ENCODE peak calls at places on chromosomes 16 and 17, in four cellular contexts. W is IMR-90, C is neuronal stem cell, T is H1. O is an unnamed sample.

GRCh38 chr17:78708510-78708973 is 73.5 kb downstream of the CYTH1 start:
- DNase-seq in W (peak; percentile 83), C (peak; percentile 55), T (peak; percentile 59), O (peak; percentile 69)

GRCh38 chr16:69344171-69344570 is 4.6 kb downstream of the NIP7 start:
- DNase-seq in W (no peak), C (no peak), T (no peak), O (no peak)

GRCh38 chr17:46770818-46771600 is 47.5 kb downstream of the WNT3 start:
- DNase-seq in W (peak; percentile 23), C (peak; percentile 54), T (no peak), O (peak; percentile 25)

GRCh38 chr16:57186630-57187507 is 740 bp downstream of the RSPRY1 start:
- DNase-seq in W (no peak), C (peak; percentile 29), T (no peak), O (peak; percentile 15)

GRCh38 chr16:1984347-1985225 is 593 bp downstream of the GFER start:
- DNase-seq in W (peak; percentile 13), C (no peak), T (no peak), O (no peak)

GRCh38 chr16:17070882-17071592 is 399.7 kb downstream of the XYLT1 start:
- DNase-seq in W (no peak), C (peak; percentile 47), T (no peak), O (peak; percentile 72)

GRCh38 chr16:813204-813915 is 12.8 kb upstream of the GNG13 start:
- DNase-seq in W (peak; percentile 8), C (peak; percentile 49), T (no peak), O (no peak)

GRCh38 chr16:73122604-73123386 is 74.9 kb upstream of the ZFHX3 start:
- DNase-seq in W (no peak), C (no peak), T (no peak), O (no peak)

GRCh38 chr17:12252442-12252841 is 231.8 kb downstream of the MAP2K4 start:
- DNase-seq in W (no peak), C (no peak), T (no peak), O (no peak)

GRCh38 chr17:67479119-67479517 is 102.0 kb downstream of the PITPNC1 start:
- DNase-seq in W (no peak), C (no peak), T (no peak), O (no peak)

GRCh38 chr16:28845173-28846079 is 722 bp downstream of the TUFM start:
- DNase-seq in W (peak; percentile 12), C (no peak), T (peak; percentile 39), O (peak; percentile 39)

GRCh38 chr16:4373909-4374742 is 2.5 kb downstream of the VASN start:
- DNase-seq in W (peak; percentile 98), C (no peak), T (no peak), O (no peak)

GRCh38 chr16:7086842-7087616 is 245.6 kb upstream of the RBFOX1 start:
- DNase-seq in W (no peak), C (peak; percentile 48), T (peak; percentile 76), O (no peak)

GRCh38 chr17:2215616-2216364 is 87.8 kb downstream of the SMG6 start:
- DNase-seq in W (peak; percentile 94), C (no peak), T (no peak), O (no peak)

GRCh38 chr16:90022209-90023077 is 3.2 kb upstream of the DBNDD1 start:
- DNase-seq in W (peak; percentile 82), C (no peak), T (no peak), O (peak; percentile 94)

GRCh38 chr16:12498077-12498476 is 305.6 kb downstream of the CPPED1 start:
- DNase-seq in W (no peak), C (no peak), T (no peak), O (no peak)

GRCh38 chr16:24957887-24958286 is 57.3 kb downstream of the ARHGAP17 start:
- DNase-seq in W (no peak), C (no peak), T (no peak), O (no peak)

GRCh38 chr16:86718118-86718517 is 139.8 kb downstream of the FOXL1 start:
- DNase-seq in W (peak; percentile 10), C (no peak), T (no peak), O (no peak)

GRCh38 chr16:22838681-22839080 is 24.7 kb downstream of the HS3ST2 start:
- DNase-seq in W (no peak), C (no peak), T (no peak), O (no peak)

GRCh38 chr16:87461466-87461975 is 31.3 kb downstream of the ZCCHC14 start:
- DNase-seq in W (no peak), C (peak; percentile 58), T (peak; percentile 87), O (peak; percentile 95)

GRCh38 chr17:45432405-45433113 is at the start of gene ARHGAP27:
- DNase-seq in W (no peak), C (no peak), T (no peak), O (no peak)

GRCh38 chr16:64375386-64375980 is 746.4 kb downstream of the CDH11 start:
- DNase-seq in W (peak; percentile 29), C (no peak), T (no peak), O (no peak)

GRCh38 chr17:49316889-49317288 is 45.2 kb downstream of the ZNF652 start:
- DNase-seq in W (no peak), C (no peak), T (no peak), O (peak; percentile 97)

GRCh38 chr16:66511615-66512500 is 38.1 kb downstream of the TK2 start:
- DNase-seq in W (peak; percentile 72), C (no peak), T (peak; percentile 74), O (peak; percentile 97)

GRCh38 chr17:6599364-6599763 is 41.1 kb downstream of the KIAA0753 start:
- DNase-seq in W (peak; percentile 13), C (no peak), T (no peak), O (no peak)

GRCh38 chr17:3679186-3680126 is 10.8 kb downstream of the EMC6 start:
- DNase-seq in W (no peak), C (no peak), T (no peak), O (no peak)

GRCh38 chr17:33730131-33730530 is 437.0 kb upstream of the ASIC2 start:
- DNase-seq in W (no peak), C (no peak), T (no peak), O (no peak)

GRCh38 chr16:11047057-11047456 is 102.7 kb downstream of the CLEC16A start:
- DNase-seq in W (peak; percentile 93), C (no peak), T (no peak), O (no peak)

GRCh38 chr17:27519550-27519949 is 63.3 kb downstream of the KSR1 start:
- DNase-seq in W (no peak), C (no peak), T (no peak), O (no peak)

GRCh38 chr17:2056221-2057129 is 1.6 kb downstream of the HIC1 start:
- DNase-seq in W (peak; percentile 64), C (no peak), T (no peak), O (peak; percentile 73)

GRCh38 chr17:65446838-65447526 is 114.5 kb downstream of the AXIN2 start:
- DNase-seq in W (no peak), C (no peak), T (no peak), O (no peak)

GRCh38 chr17:21674242-21674731 is 18.0 kb upstream of the KCNJ18 start:
- DNase-seq in W (no peak), C (no peak), T (no peak), O (no peak)

GRCh38 chr17:41885733-41886132 is 20.5 kb upstream of the KLHL11 start:
- DNase-seq in W (no peak), C (peak; percentile 66), T (no peak), O (no peak)
- H2AK5ac ChIP-seq in W (no peak overlapping the region), C (no peak overlapping the region), T (no peak overlapping the region), O (no peak overlapping the region)

GRCh38 chr17:63549289-63549945 is 860 bp upstream of the DCAF7 start:
- DNase-seq in W (no peak), C (no peak), T (no peak), O (no peak)

GRCh38 chr17:63547083-63547523 is 3.2 kb upstream of the DCAF7 start:
- DNase-seq in W (no peak), C (no peak), T (no peak), O (no peak)

GRCh38 chr17:63552211-63552610 is 1.9 kb downstream of the DCAF7 start:
- DNase-seq in W (peak; percentile 52), C (no peak), T (no peak), O (peak; percentile 4)

GRCh38 chr17:63549946-63550815 is at the start of gene DCAF7:
- DNase-seq in W (peak; percentile 100), C (peak; percentile 100), T (peak; percentile 96), O (peak; percentile 100)

DNA sequence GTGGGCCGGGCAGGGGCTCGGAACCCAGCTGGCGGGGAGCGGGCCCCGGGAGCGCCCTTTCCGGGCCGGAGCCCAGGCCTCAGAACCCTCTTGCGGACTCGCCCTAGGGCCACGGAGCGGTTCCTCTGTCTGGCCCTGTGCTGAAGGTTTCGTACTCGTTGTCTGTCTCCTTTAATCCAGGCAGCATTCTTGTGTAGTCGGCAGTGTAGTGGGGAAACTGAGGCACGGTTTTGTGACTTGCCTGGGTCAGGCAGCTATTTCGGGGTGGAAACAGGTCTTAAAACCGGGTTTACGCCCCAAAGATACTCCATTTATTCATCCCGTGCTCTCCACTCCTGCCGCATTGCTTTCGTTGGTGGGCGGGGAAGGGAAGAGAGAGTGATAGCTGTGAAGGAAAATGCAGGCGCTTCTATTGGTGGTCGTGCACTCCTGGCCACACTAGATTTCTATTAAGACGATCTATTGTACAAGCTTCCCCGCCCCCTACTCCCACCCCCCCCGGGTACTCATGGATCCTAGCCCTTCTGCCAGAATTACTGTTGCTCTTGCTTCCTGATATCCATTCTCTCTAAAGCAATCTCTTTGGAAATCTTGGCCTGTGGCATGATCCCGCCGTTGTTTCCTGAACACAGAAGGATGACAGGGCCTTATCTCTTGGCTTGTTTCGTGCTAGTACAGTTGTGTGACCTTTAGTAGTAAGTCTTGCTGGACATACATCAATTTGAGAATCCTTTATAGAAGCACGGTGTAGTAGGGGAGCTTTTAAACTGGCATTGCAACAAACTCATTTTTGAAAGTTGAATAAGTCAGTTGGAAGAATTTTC is 751 bp downstream of the DCAF7 start:
- DNase-seq in W (peak; percentile 29), C (peak; percentile 48), T (no peak), O (peak; percentile 22)
- H3K23ac ChIP-seq in W (peak overlapping the region; percentile 99), C (peak overlapping the region; percentile 100), T (peak overlapping the region; percentile 57), O (no peak overlapping the region)

GRCh38 chr17:60161598-60162330 is 12.0 kb downstream of the CA4 start:
- DNase-seq in W (no peak), C (no peak), T (no peak), O (no peak)

GRCh38 chr17:60158751-60159478 is 9.1 kb downstream of the CA4 start:
- DNase-seq in W (peak; percentile 36), C (no peak), T (no peak), O (no peak)

GRCh38 chr17:60159479-60159866 is 9.7 kb downstream of the CA4 start:
- DNase-seq in W (no peak), C (no peak), T (no peak), O (no peak)

GRCh38 chr17:60163108-60163784 is 13.5 kb downstream of the CA4 start:
- DNase-seq in W (no peak), C (no peak), T (no peak), O (no peak)

DNA sequence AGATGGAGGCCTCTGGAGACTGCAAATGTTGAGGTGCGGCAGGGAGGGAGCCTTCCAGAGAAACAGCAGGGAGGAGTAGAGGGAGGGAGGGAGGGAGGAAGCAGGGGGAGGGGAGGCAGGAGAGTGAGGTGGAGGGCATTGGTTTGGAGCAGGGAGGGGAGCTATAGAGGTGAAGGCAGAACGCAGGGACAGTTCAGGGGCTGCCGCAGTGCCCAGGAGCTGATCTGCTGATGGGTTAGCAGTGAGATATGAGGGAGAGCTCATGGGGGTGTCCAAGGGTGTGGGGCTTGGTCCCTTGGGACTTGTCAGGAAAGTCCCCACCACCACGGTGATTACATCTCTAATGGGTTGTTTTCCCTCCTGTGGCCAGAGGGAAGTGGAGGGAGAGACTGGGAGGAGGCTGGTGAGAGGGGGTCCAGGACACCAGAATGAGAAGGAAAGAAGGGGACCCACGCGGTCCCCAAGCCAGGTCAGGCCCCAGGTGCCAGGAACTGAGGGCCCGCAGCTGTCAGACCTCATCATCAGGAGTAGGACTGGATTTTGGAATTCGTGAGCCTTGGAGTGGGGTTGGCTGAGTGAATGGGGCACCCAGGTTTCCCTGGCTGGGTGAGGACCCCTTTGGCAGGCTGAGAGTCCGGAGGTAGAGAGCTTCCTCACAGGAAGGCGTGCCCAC is 11.2 kb downstream of the CA4 start:
- DNase-seq in W (no peak), C (no peak), T (no peak), O (no peak)
- H3K14ac ChIP-seq in W (no peak overlapping the region), C (no peak overlapping the region), T (no peak overlapping the region), O (no peak overlapping the region)

GRCh38 chr16:8184854-8185253 is 405.5 kb downstream of the TMEM114 start:
- DNase-seq in W (no peak), C (no peak), T (no peak), O (no peak)
- H2AK5ac ChIP-seq in W (no peak overlapping the region), C (no peak overlapping the region), T (no peak overlapping the region), O (no peak overlapping the region)